ENCODE peak calls at places on chromosome 22, in five cellular contexts. One of them, this sample, is unnamed.

GRCh38 chr22:35470903-35471321 is 69.7 kb upstream of the RASD2 start:
- DNase-seq in upper lobe of right lung: no peak
- DNase-seq in cardiac fibroblast: peak
- DNase-seq in epithelial cell of esophagus: no peak
- DNase-seq in heart right ventricle: no peak
- DNase-seq in this sample: no peak

GRCh38 chr22:24521791-24522245 is 26.7 kb downstream of the UPB1 start:
- DNase-seq in cardiac fibroblast: peak
- DNase-seq in heart right ventricle: no peak
- DNase-seq in epithelial cell of esophagus: peak
- DNase-seq in upper lobe of right lung: peak
- DNase-seq in this sample: peak

GRCh38 chr22:25485626-25486545 is 78.6 kb upstream of the GRK3 start:
- DNase-seq in cardiac fibroblast: no peak
- DNase-seq in epithelial cell of esophagus: no peak
- DNase-seq in upper lobe of right lung: no peak
- DNase-seq in heart right ventricle: no peak
- DNase-seq in this sample: no peak

GRCh38 chr22:32707971-32708370 is 93.5 kb upstream of the TIMP3 start:
- DNase-seq in upper lobe of right lung: no peak
- DNase-seq in epithelial cell of esophagus: no peak
- DNase-seq in cardiac fibroblast: no peak
- DNase-seq in heart right ventricle: no peak
- DNase-seq in this sample: no peak

GRCh38 chr22:35582861-35583670 is 34.1 kb downstream of the MB start:
- DNase-seq in upper lobe of right lung: no peak
- DNase-seq in cardiac fibroblast: peak
- DNase-seq in epithelial cell of esophagus: peak
- DNase-seq in heart right ventricle: peak
- DNase-seq in this sample: peak

GRCh38 chr22:36467042-36467810 is 14.2 kb downstream of the TXN2 start:
- DNase-seq in heart right ventricle: peak
- DNase-seq in epithelial cell of esophagus: peak
- DNase-seq in cardiac fibroblast: peak
- DNase-seq in upper lobe of right lung: no peak
- DNase-seq in this sample: peak

GRCh38 chr22:49963647-49964026 is 3.1 kb downstream of the PIM3 start:
- DNase-seq in upper lobe of right lung: no peak
- DNase-seq in epithelial cell of esophagus: no peak
- DNase-seq in cardiac fibroblast: no peak
- DNase-seq in heart right ventricle: peak
- DNase-seq in this sample: no peak

GRCh38 chr22:17999851-18000250 is 24.5 kb downstream of the MICAL3 start:
- DNase-seq in epithelial cell of esophagus: peak
- DNase-seq in upper lobe of right lung: no peak
- DNase-seq in heart right ventricle: no peak
- DNase-seq in cardiac fibroblast: no peak
- DNase-seq in this sample: no peak

GRCh38 chr22:43110444-43110926 is at the start of gene BIK:
- DNase-seq in cardiac fibroblast: peak
- DNase-seq in heart right ventricle: peak
- DNase-seq in epithelial cell of esophagus: peak
- DNase-seq in upper lobe of right lung: peak
- DNase-seq in this sample: peak

GRCh38 chr22:41030891-41031290 is 61.5 kb upstream of the EP300 start:
- DNase-seq in epithelial cell of esophagus: no peak
- DNase-seq in upper lobe of right lung: no peak
- DNase-seq in cardiac fibroblast: peak
- DNase-seq in heart right ventricle: no peak
- DNase-seq in this sample: peak

GRCh38 chr22:27620367-27621154 is 181.0 kb downstream of the MN1 start:
- DNase-seq in heart right ventricle: no peak
- DNase-seq in epithelial cell of esophagus: peak
- DNase-seq in upper lobe of right lung: no peak
- DNase-seq in cardiac fibroblast: no peak
- DNase-seq in this sample: no peak

GRCh38 chr22:31683181-31684105 is 21.4 kb upstream of the PISD start:
- DNase-seq in epithelial cell of esophagus: peak
- DNase-seq in cardiac fibroblast: no peak
- DNase-seq in heart right ventricle: no peak
- DNase-seq in upper lobe of right lung: no peak
- DNase-seq in this sample: no peak

GRCh38 chr22:29060251-29060650 is 1.4 kb downstream of the C22orf31 start:
- DNase-seq in heart right ventricle: no peak
- DNase-seq in cardiac fibroblast: no peak
- DNase-seq in upper lobe of right lung: no peak
- DNase-seq in epithelial cell of esophagus: no peak
- DNase-seq in this sample: no peak

GRCh38 chr22:37068859-37069258 is 17.3 kb downstream of the KCTD17 start:
- DNase-seq in upper lobe of right lung: no peak
- DNase-seq in heart right ventricle: no peak
- DNase-seq in epithelial cell of esophagus: no peak
- DNase-seq in cardiac fibroblast: no peak
- DNase-seq in this sample: no peak

GRCh38 chr22:25935266-25936058 is 193.5 kb downstream of the MYO18B start:
- DNase-seq in upper lobe of right lung: no peak
- DNase-seq in cardiac fibroblast: no peak
- DNase-seq in heart right ventricle: no peak
- DNase-seq in epithelial cell of esophagus: no peak
- DNase-seq in this sample: no peak

GRCh38 chr22:22244337-22245250 is at the start of gene VPREB1:
- DNase-seq in cardiac fibroblast: no peak
- DNase-seq in heart right ventricle: no peak
- DNase-seq in epithelial cell of esophagus: no peak
- DNase-seq in upper lobe of right lung: no peak
- DNase-seq in this sample: no peak

GRCh38 chr22:26302726-26303125 is 126.3 kb upstream of the ASPHD2 start:
- DNase-seq in cardiac fibroblast: no peak
- DNase-seq in epithelial cell of esophagus: no peak
- DNase-seq in upper lobe of right lung: no peak
- DNase-seq in heart right ventricle: no peak
- DNase-seq in this sample: no peak

GRCh38 chr22:28021116-28021997 is 102.3 kb upstream of the PITPNB start:
- DNase-seq in heart right ventricle: no peak
- DNase-seq in epithelial cell of esophagus: no peak
- DNase-seq in upper lobe of right lung: peak
- DNase-seq in cardiac fibroblast: no peak
- DNase-seq in this sample: no peak

GRCh38 chr22:25510926-25511325 is 53.5 kb upstream of the GRK3 start:
- DNase-seq in cardiac fibroblast: no peak
- DNase-seq in heart right ventricle: no peak
- DNase-seq in epithelial cell of esophagus: no peak
- DNase-seq in upper lobe of right lung: no peak
- DNase-seq in this sample: no peak

GRCh38 chr22:47804281-47804680 is 1041.8 kb downstream of the TBC1D22A start:
- DNase-seq in heart right ventricle: no peak
- DNase-seq in epithelial cell of esophagus: no peak
- DNase-seq in upper lobe of right lung: no peak
- DNase-seq in cardiac fibroblast: no peak
- DNase-seq in this sample: no peak

GRCh38 chr22:36299295-36299694 is 46.4 kb downstream of the APOL1 start:
- DNase-seq in heart right ventricle: no peak
- DNase-seq in epithelial cell of esophagus: no peak
- DNase-seq in upper lobe of right lung: no peak
- DNase-seq in cardiac fibroblast: no peak
- DNase-seq in this sample: no peak

GRCh38 chr22:29463487-29464088 is 16.4 kb upstream of the NEFH start:
- DNase-seq in heart right ventricle: no peak
- DNase-seq in cardiac fibroblast: no peak
- DNase-seq in upper lobe of right lung: no peak
- DNase-seq in epithelial cell of esophagus: no peak
- DNase-seq in this sample: no peak

GRCh38 chr22:26894766-26895485 is 237.5 kb downstream of the MIAT start:
- DNase-seq in epithelial cell of esophagus: peak
- DNase-seq in heart right ventricle: no peak
- DNase-seq in cardiac fibroblast: peak
- DNase-seq in upper lobe of right lung: no peak
- DNase-seq in this sample: peak

GRCh38 chr22:37501610-37502341 is 15.6 kb upstream of the MFNG start:
- DNase-seq in heart right ventricle: peak
- DNase-seq in cardiac fibroblast: peak
- DNase-seq in upper lobe of right lung: peak
- DNase-seq in epithelial cell of esophagus: peak
- DNase-seq in this sample: peak

GRCh38 chr22:41447435-41448188 is 1.0 kb upstream of the TOB2 start:
- DNase-seq in upper lobe of right lung: peak
- DNase-seq in cardiac fibroblast: peak
- DNase-seq in epithelial cell of esophagus: peak
- DNase-seq in heart right ventricle: peak
- DNase-seq in this sample: peak

GRCh38 chr22:27749597-27750225 is 51.8 kb downstream of the MN1 start:
- DNase-seq in upper lobe of right lung: no peak
- DNase-seq in cardiac fibroblast: peak
- DNase-seq in heart right ventricle: no peak
- DNase-seq in epithelial cell of esophagus: peak
- DNase-seq in this sample: peak

GRCh38 chr22:17120711-17121234 is 387 bp downstream of the TMEM121B start:
- DNase-seq in upper lobe of right lung: no peak
- DNase-seq in cardiac fibroblast: no peak
- DNase-seq in epithelial cell of esophagus: peak
- DNase-seq in heart right ventricle: no peak
- DNase-seq in this sample: no peak

GRCh38 chr22:44358723-44359440 is 46.1 kb upstream of the SHISAL1 start:
- DNase-seq in epithelial cell of esophagus: no peak
- DNase-seq in cardiac fibroblast: no peak
- DNase-seq in heart right ventricle: peak
- DNase-seq in upper lobe of right lung: peak
- DNase-seq in this sample: no peak

GRCh38 chr22:44355688-44356070 is 42.9 kb upstream of the SHISAL1 start:
- DNase-seq in upper lobe of right lung: peak
- DNase-seq in heart right ventricle: peak
- DNase-seq in cardiac fibroblast: no peak
- DNase-seq in epithelial cell of esophagus: no peak
- DNase-seq in this sample: no peak

GRCh38 chr22:44359496-44360110 is 46.9 kb upstream of the SHISAL1 start:
- DNase-seq in epithelial cell of esophagus: no peak
- DNase-seq in upper lobe of right lung: peak
- DNase-seq in cardiac fibroblast: no peak
- DNase-seq in heart right ventricle: peak
- DNase-seq in this sample: no peak

GRCh38 chr22:44357962-44358553 is 45.3 kb upstream of the SHISAL1 start:
- DNase-seq in heart right ventricle: peak
- DNase-seq in cardiac fibroblast: no peak
- DNase-seq in epithelial cell of esophagus: no peak
- DNase-seq in upper lobe of right lung: peak
- DNase-seq in this sample: peak

GRCh38 chr22:44357296-44357961 is 44.7 kb upstream of the SHISAL1 start:
- DNase-seq in heart right ventricle: no peak
- DNase-seq in upper lobe of right lung: no peak
- DNase-seq in cardiac fibroblast: no peak
- DNase-seq in epithelial cell of esophagus: no peak
- DNase-seq in this sample: no peak
- TF ChIP-seq CTCF in heart right ventricle: no peak
- TF ChIP-seq CTCF in upper lobe of right lung: no peak
- TF ChIP-seq CTCF in cardiac fibroblast: peak
- TF ChIP-seq CTCF in epithelial cell of esophagus: no peak
- TF ChIP-seq CTCF in this sample: peak

DNA sequence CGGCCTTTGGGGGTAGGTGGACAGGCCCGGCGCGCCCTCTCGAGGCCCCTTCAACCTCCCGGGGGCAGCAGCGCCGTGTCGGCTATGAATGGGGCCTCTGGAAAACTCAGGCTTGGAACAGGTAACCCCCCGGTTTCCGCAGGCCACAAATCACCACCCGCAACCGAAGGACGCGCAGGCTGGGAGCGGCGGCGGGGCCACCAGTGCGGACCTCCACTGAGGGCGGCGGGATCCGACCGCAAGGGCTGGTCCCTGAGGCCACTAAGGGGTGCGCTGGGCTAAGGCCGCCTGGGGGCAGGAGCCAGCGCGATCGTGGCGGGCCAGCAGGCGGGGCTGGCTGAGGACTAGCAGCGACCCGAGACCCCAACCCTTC is 695 bp upstream of the ATF4 start:
- DNase-seq in upper lobe of right lung: no peak
- DNase-seq in cardiac fibroblast: no peak
- DNase-seq in epithelial cell of esophagus: peak
- DNase-seq in heart right ventricle: peak
- DNase-seq in this sample: no peak
- TF ChIP-seq CTCF in upper lobe of right lung: no peak
- TF ChIP-seq CTCF in cardiac fibroblast: peak
- TF ChIP-seq CTCF in epithelial cell of esophagus: peak
- TF ChIP-seq CTCF in heart right ventricle: peak
- TF ChIP-seq CTCF in this sample: peak

GRCh38 chr22:46002757-46003270 is 25.9 kb upstream of the WNT7B start:
- DNase-seq in upper lobe of right lung: peak
- DNase-seq in epithelial cell of esophagus: no peak
- DNase-seq in cardiac fibroblast: peak
- DNase-seq in heart right ventricle: no peak
- DNase-seq in this sample: peak

GRCh38 chr22:46001426-46002106 is 24.6 kb upstream of the WNT7B start:
- DNase-seq in cardiac fibroblast: no peak
- DNase-seq in heart right ventricle: no peak
- DNase-seq in upper lobe of right lung: peak
- DNase-seq in epithelial cell of esophagus: no peak
- DNase-seq in this sample: no peak

GRCh38 chr22:46000081-46001027 is 23.4 kb upstream of the WNT7B start:
- DNase-seq in epithelial cell of esophagus: no peak
- DNase-seq in heart right ventricle: no peak
- DNase-seq in cardiac fibroblast: no peak
- DNase-seq in upper lobe of right lung: peak
- DNase-seq in this sample: no peak

GRCh38 chr22:45999379-45999971 is 22.5 kb upstream of the WNT7B start:
- DNase-seq in heart right ventricle: no peak
- DNase-seq in cardiac fibroblast: no peak
- DNase-seq in epithelial cell of esophagus: no peak
- DNase-seq in upper lobe of right lung: peak
- DNase-seq in this sample: no peak

GRCh38 chr22:46001046-46001425 is 24.1 kb upstream of the WNT7B start:
- DNase-seq in upper lobe of right lung: peak
- DNase-seq in epithelial cell of esophagus: no peak
- DNase-seq in heart right ventricle: no peak
- DNase-seq in cardiac fibroblast: no peak
- DNase-seq in this sample: no peak
- TF ChIP-seq CTCF in upper lobe of right lung: no peak
- TF ChIP-seq CTCF in epithelial cell of esophagus: no peak
- TF ChIP-seq CTCF in heart right ventricle: no peak
- TF ChIP-seq CTCF in cardiac fibroblast: no peak
- TF ChIP-seq CTCF in this sample: peak

DNA sequence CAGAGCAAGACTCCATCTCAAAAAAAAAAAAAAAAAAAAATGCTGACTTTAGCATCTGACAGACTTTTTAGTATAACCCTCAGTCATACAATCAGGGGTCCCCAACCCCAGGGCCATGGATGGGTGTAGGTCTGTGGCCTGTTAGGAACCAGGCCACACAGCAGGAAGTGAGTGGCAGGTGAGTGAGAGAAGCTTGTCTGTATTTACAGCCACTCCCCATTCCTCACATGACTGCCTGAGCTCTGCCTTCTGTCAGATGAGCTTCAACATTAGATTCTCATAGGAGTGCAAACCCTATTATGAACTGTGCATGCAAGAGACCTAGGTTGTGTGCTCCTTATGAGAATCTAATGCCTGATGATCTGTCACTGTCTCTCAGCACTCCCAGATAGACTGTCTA is 3.3 kb downstream of the FAM227A start:
- DNase-seq in epithelial cell of esophagus: peak
- DNase-seq in upper lobe of right lung: no peak
- DNase-seq in cardiac fibroblast: no peak
- DNase-seq in heart right ventricle: no peak
- DNase-seq in this sample: no peak
- TF ChIP-seq CTCF in epithelial cell of esophagus: no peak
- TF ChIP-seq CTCF in upper lobe of right lung: no peak
- TF ChIP-seq CTCF in cardiac fibroblast: no peak
- TF ChIP-seq CTCF in heart right ventricle: no peak
- TF ChIP-seq CTCF in this sample: no peak

GRCh38 chr22:33917744-33918406 is 2.4 kb downstream of the LARGE1 start:
- DNase-seq in epithelial cell of esophagus: no peak
- DNase-seq in upper lobe of right lung: no peak
- DNase-seq in cardiac fibroblast: peak
- DNase-seq in heart right ventricle: no peak
- DNase-seq in this sample: no peak
- TF ChIP-seq CTCF in epithelial cell of esophagus: no peak
- TF ChIP-seq CTCF in upper lobe of right lung: no peak
- TF ChIP-seq CTCF in cardiac fibroblast: no peak
- TF ChIP-seq CTCF in heart right ventricle: peak
- TF ChIP-seq CTCF in this sample: no peak